ENCODE peak calls at places on chromosomes 2 and 18, in nine cellular contexts. N, U, G, C, A, E, W, F and Y are unnamed samples.

GRCh38 chr2:151730242-151730975 is 3.9 kb downstream of the NEB start:
- DNase-seq in W (no peak), E (no peak), G (no peak), A (peak), F (no peak), N (no peak), C (no peak), U (no peak), Y (no peak)

GRCh38 chr2:45269149-45269793 is 260.0 kb upstream of the SIX2 start:
- DNase-seq in C (no peak), E (no peak), W (no peak), N (no peak), F (no peak), G (peak), U (no peak), A (no peak), Y (no peak)

GRCh38 chr2:122749347-122749850 is 993.9 kb downstream of the TSN start:
- DNase-seq in C (no peak), G (no peak), U (no peak), N (no peak), F (no peak), E (no peak), A (no peak), W (no peak), Y (no peak)

GRCh38 chr2:235495373-235496238 is 1.8 kb downstream of the AGAP1 start:
- DNase-seq in F (no peak), N (no peak), E (no peak), U (no peak), G (no peak), C (no peak), W (no peak), A (no peak), Y (peak)

GRCh38 chr18:9113468-9114149 is 11.1 kb downstream of the NDUFV2 start:
- DNase-seq in W (no peak), N (no peak), U (no peak), A (no peak), G (no peak), F (no peak), C (no peak), E (no peak), Y (no peak)

GRCh38 chr2:204842731-204843490 is 297.6 kb downstream of the PARD3B start:
- DNase-seq in C (peak), W (no peak), U (no peak), N (peak), F (no peak), A (peak), G (peak), E (peak), Y (peak)

GRCh38 chr2:165957030-165957675 is 3.6 kb upstream of the TTC21B start:
- DNase-seq in C (no peak), F (no peak), G (no peak), W (peak), N (no peak), U (no peak), A (no peak), E (no peak), Y (no peak)

GRCh38 chr2:40219141-40219540 is 232.7 kb downstream of the SLC8A1 start:
- DNase-seq in G (no peak), W (no peak), A (no peak), F (no peak), N (no peak), U (no peak), C (no peak), E (no peak), Y (no peak)

GRCh38 chr2:7570247-7570646 is 653.0 kb downstream of the RNF144A start:
- DNase-seq in G (no peak), N (no peak), F (no peak), U (no peak), C (no peak), W (no peak), E (no peak), A (no peak), Y (no peak)

GRCh38 chr2:159713691-159714585 is 1.6 kb downstream of the MARCHF7 start:
- DNase-seq in G (peak), E (no peak), F (peak), W (peak), C (no peak), N (peak), A (peak), U (no peak), Y (peak)